ENCODE peak calls at places on chromosome 7, in six cellular contexts. E is foreskin keratinocyte, Y is activated B cell treated with CpG ODN at 0.5 μM for 24 hours, R is Right ventricle myocardium superior, P is HepG2, J is heart right ventricle. D is an unnamed sample.

GRCh38 chr7:123681561-123681960 is 25.9 kb downstream of the LMOD2 start:
- ATAC-seq in E (no peak), Y (no peak), R (peak), P (peak), J (peak), D (no peak)

GRCh38 chr7:29386196-29386765 is 177.4 kb upstream of the PRR15 start:
- ATAC-seq in E (no peak), Y (no peak), R (no peak), P (no peak), J (no peak), D (no peak)

GRCh38 chr7:123712619-123713018 is 36.2 kb downstream of the WASL start:
- ATAC-seq in E (no peak), Y (no peak), R (no peak), P (no peak), J (no peak), D (no peak)

GRCh38 chr7:103564416-103564815 is 118.4 kb upstream of the SLC26A5 start:
- ATAC-seq in E (no peak), Y (no peak), R (no peak), P (peak), J (no peak), D (no peak)

GRCh38 chr7:77409005-77409738 is 7.0 kb downstream of the GSAP start:
- ATAC-seq in E (peak), Y (no peak), R (no peak), P (peak), J (no peak), D (no peak)

GRCh38 chr7:44460325-44460724 is 30.1 kb downstream of the NUDCD3 start:
- ATAC-seq in E (no peak), Y (peak), R (no peak), P (no peak), J (no peak), D (peak)

GRCh38 chr7:1418505-1419309 is 40.6 kb downstream of the MICALL2 start:
- ATAC-seq in E (peak), Y (no peak), R (no peak), P (no peak), J (no peak), D (no peak)

GRCh38 chr7:157412021-157412443 is 75.2 kb downstream of the DNAJB6 start:
- ATAC-seq in E (peak), Y (no peak), R (no peak), P (no peak), J (no peak), D (no peak)

GRCh38 chr7:8286118-8286517 is 24.2 kb upstream of the ICA1 start:
- ATAC-seq in E (no peak), Y (no peak), R (no peak), P (no peak), J (no peak), D (no peak)

GRCh38 chr7:40780431-40780830 is 645.6 kb downstream of the SUGCT start:
- ATAC-seq in E (no peak), Y (no peak), R (peak), P (no peak), J (no peak), D (no peak)

GRCh38 chr7:129356176-129356575 is 78.1 kb upstream of the STRIP2 start:
- ATAC-seq in E (no peak), Y (no peak), R (no peak), P (no peak), J (no peak), D (no peak)

GRCh38 chr7:142153400-142153799 is 41.9 kb downstream of the MGAM2 start:
- ATAC-seq in E (peak), Y (no peak), R (no peak), P (peak), J (no peak), D (no peak)

GRCh38 chr7:197413-198335 is 5.3 kb downstream of the FAM20C start:
- ATAC-seq in E (no peak), Y (no peak), R (no peak), P (peak), J (no peak), D (no peak)

GRCh38 chr7:21542891-21543527 is at the start of gene DNAH11:
- ATAC-seq in E (peak), Y (no peak), R (peak), P (peak), J (peak), D (peak)

GRCh38 chr7:155084989-155085388 is 14.9 kb downstream of the HTR5A start:
- ATAC-seq in E (no peak), Y (no peak), R (no peak), P (no peak), J (no peak), D (no peak)

GRCh38 chr7:55132890-55133551 is 114.2 kb downstream of the EGFR start:
- ATAC-seq in E (peak), Y (peak), R (no peak), P (peak), J (no peak), D (peak)

GRCh38 chr7:17983238-17984088 is 43.2 kb upstream of the SNX13 start:
- ATAC-seq in E (no peak), Y (no peak), R (no peak), P (no peak), J (no peak), D (no peak)

GRCh38 chr7:131723926-131724325 is 167.5 kb upstream of the PODXL start:
- ATAC-seq in E (peak), Y (no peak), R (no peak), P (peak), J (no peak), D (no peak)